ENCODE peak calls at places on chromosomes 6 and 20, in six cellular contexts. K, Q, L, G, Z and O are unnamed samples.

GRCh38 chr20:57080796-57081195 is 185.6 kb downstream of the BMP7 start:
- DNase-seq in K (no peak), Q (no peak), L (no peak), G (no peak), Z (no peak), O (no peak)

GRCh38 chr20:17956099-17956685 is 12.4 kb downstream of the SNX5 start:
- DNase-seq in K (no peak), Q (no peak), L (no peak), G (no peak), Z (no peak), O (no peak)

GRCh38 chr6:132750455-132751248 is 7.1 kb downstream of the VNN2 start:
- DNase-seq in K (no peak), Q (no peak), L (no peak), G (no peak), Z (no peak), O (no peak)

GRCh38 chr20:34871966-34872603 is 571 bp downstream of the GGT7 start:
- DNase-seq in K (no peak), Q (no peak), L (peak; percentile 20), G (peak; percentile 33), Z (no peak), O (no peak)

GRCh38 chr20:39210331-39211074 is 248.4 kb downstream of the DHX35 start:
- DNase-seq in K (no peak), Q (no peak), L (peak; percentile 3), G (no peak), Z (no peak), O (no peak)

GRCh38 chr6:163367388-163368183 is 46.9 kb upstream of the QKI start:
- DNase-seq in K (no peak), Q (no peak), L (no peak), G (no peak), Z (no peak), O (no peak)

GRCh38 chr20:38246357-38247165 is 14.0 kb downstream of the KIAA1755 start:
- DNase-seq in K (peak; percentile 32), Q (no peak), L (no peak), G (no peak), Z (no peak), O (no peak)

GRCh38 chr6:72522735-72523141 is 99.1 kb upstream of the KCNQ5 start:
- DNase-seq in K (no peak), Q (peak; percentile 25), L (peak; percentile 77), G (peak; percentile 7), Z (no peak), O (peak; percentile 19)

GRCh38 chr20:2602746-2603145 is 49.7 kb upstream of the NOP56 start:
- DNase-seq in K (no peak), Q (no peak), L (no peak), G (no peak), Z (no peak), O (no peak)

GRCh38 chr20:43102394-43102793 is 87.3 kb downstream of the PTPRT start:
- DNase-seq in K (no peak), Q (peak; percentile 32), L (peak; percentile 2), G (peak; percentile 32), Z (no peak), O (no peak)

GRCh38 chr6:1792989-1793388 is 183.3 kb downstream of the FOXC1 start:
- DNase-seq in K (no peak), Q (peak; percentile 2), L (peak; percentile 73), G (no peak), Z (no peak), O (peak; percentile 64)

GRCh38 chr20:52160049-52160448 is 31.5 kb downstream of the ZFP64 start:
- DNase-seq in K (no peak), Q (no peak), L (no peak), G (no peak), Z (no peak), O (no peak)
- H3K36me3 ChIP-seq in K (peaks cover 3% of the 10 kb centered on the region), Q (peaks cover 66% of the 10 kb centered on the region), L (peaks cover 12% of the 10 kb centered on the region), G (peaks cover 50% of the 10 kb centered on the region), Z (peaks cover 4% of the 10 kb centered on the region), O (peaks cover 51% of the 10 kb centered on the region)

DNA sequence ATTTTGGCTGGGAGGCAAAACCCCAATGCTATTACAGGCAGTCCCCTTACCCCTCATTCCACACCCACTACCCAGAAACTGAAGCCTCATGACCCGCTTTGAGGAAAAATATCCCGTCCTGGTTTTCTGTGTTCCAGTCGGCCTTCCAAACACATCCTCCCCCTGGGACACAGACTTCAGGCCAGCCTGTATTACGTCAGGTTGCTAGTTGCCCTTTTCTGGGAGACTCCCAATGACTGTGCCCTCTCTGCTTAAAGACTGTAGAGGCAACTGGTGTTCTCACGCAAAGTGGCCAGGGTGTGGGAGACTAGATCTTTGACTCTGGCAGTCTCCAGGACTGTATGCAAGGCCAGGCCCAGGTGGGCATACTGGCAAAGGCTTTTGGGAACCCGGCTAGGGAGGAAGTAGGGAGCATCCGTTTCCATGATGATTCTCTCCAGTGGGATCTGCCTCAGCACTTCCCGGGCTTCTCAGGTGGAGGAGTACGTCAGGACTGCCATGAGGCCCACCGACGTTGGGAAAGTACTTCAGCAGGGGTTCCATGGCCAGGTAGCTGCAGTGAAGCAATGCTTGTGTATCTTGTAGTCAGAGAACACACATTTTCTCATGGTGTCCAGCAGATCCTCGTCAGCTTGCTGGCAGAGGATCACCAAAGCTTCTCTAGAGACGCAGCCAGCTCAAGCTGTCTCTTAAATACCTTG is 34.9 kb downstream of the DYNLT1 start:
- DNase-seq in K (no peak), Q (no peak), L (no peak), G (no peak), Z (no peak), O (no peak)
- H3K36me3 ChIP-seq in K (no peaks in the 10 kb centered on the region), Q (peaks cover 71% of the 10 kb centered on the region), L (peaks cover 4% of the 10 kb centered on the region), G (peaks cover 50% of the 10 kb centered on the region), Z (no peaks in the 10 kb centered on the region), O (peaks cover 74% of the 10 kb centered on the region)

DNA sequence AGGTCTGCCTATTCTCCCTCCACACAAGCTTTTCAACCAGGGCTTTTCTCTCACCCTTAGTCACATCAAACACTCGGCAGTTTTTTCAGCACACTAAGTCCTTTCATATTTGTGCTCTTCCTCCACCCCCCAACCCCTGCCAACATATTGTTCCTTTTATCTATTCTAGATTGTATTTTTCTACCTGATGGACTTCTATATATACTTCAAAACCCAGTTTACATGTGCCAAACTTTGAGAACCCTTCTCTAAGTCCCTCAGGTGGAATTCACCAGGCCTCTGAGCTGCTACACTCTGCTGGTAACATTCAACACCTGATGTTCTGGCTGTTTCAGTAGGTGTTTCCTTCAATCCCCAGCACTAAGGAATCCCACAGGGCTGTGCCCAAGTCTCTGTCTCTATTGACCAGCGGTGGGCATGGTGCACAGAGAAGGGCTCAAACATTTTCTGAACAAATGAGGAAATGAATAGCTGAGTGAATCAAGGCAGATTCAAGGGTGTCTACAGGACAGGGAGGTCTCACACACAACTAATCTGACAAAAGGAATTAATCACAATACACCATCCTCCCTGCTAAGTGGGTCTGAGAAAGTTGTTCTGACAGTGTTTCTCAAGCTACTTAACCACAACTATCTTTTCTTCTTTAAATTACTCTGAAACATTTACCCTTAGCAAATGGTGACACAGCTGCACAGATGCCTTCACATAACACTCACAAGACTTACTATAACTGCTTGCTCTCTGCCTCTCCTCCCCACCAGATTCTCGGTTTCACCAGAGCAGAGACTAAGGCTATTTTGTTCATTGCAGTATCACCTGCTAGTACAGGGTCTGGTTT is 166.5 kb downstream of the TSHZ2 start:
- DNase-seq in K (no peak), Q (no peak), L (no peak), G (no peak), Z (no peak), O (no peak)
- H3K36me3 ChIP-seq in K (no peaks in the 10 kb centered on the region), Q (no peaks in the 10 kb centered on the region), L (no peaks in the 10 kb centered on the region), G (no peaks in the 10 kb centered on the region), Z (no peaks in the 10 kb centered on the region), O (no peaks in the 10 kb centered on the region)

DNA sequence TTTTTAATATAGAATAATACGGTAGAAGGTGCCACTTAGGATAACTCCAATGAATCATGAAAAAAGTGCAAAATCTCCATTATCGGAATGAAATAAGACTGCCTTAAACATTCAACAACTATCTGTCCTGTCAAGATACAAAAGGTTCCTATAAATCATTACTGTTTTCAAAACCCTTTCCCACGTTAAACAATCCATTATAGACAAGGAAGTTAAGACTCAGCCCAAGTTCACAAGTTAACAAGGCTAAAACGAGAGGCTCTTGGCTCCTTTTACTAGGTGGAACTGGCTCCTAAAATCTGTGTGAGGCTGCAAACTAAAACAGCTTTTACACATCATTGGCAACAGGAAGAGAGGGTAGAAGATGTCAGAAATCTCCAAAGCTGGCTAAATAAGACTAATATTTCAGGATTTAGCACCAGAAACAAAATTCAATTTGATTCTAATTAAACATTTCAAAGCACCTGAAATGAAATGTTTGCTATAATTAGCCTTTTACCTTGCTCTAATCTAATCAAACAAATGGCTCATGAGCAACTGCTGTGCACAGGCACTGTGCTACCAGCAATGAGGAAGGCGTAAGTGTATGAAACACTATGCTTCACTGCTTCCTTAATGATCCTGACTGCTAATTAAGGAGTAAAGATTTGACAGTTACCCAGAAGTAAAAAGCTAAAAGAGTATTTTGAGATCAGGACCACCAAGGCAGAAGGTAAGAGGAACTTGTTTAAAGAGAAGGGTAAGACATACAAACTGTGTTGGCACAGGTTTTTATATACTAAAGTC is 109.7 kb downstream of the DST start:
- DNase-seq in K (no peak), Q (no peak), L (no peak), G (no peak), Z (no peak), O (no peak)
- H3K36me3 ChIP-seq in K (no peaks in the 10 kb centered on the region), Q (peaks cover 38% of the 10 kb centered on the region), L (no peaks in the 10 kb centered on the region), G (peaks cover 78% of the 10 kb centered on the region), Z (peaks cover 3% of the 10 kb centered on the region), O (peaks cover 42% of the 10 kb centered on the region)

GRCh38 chr6:21597706-21598273 is 4.2 kb downstream of the SOX4 start:
- DNase-seq in K (no peak), Q (no peak), L (no peak), G (peak; percentile 42), Z (no peak), O (no peak)
- H3K36me3 ChIP-seq in K (no peaks in the 10 kb centered on the region), Q (peaks cover 26% of the 10 kb centered on the region), L (peaks cover 8% of the 10 kb centered on the region), G (peaks cover 29% of the 10 kb centered on the region), Z (no peaks in the 10 kb centered on the region), O (peaks cover 57% of the 10 kb centered on the region)

GRCh38 chr6:159790149-159790946 is at the start of gene MRPL18:
- DNase-seq in K (peak; percentile 95), Q (peak; percentile 92), L (peak; percentile 97), G (peak; percentile 91), Z (peak; percentile 91), O (peak; percentile 94)
- H3K36me3 ChIP-seq in K (no peaks in the 10 kb centered on the region), Q (peaks cover 68% of the 10 kb centered on the region), L (peaks cover 53% of the 10 kb centered on the region), G (peaks cover 58% of the 10 kb centered on the region), Z (no peaks in the 10 kb centered on the region), O (peaks cover 48% of the 10 kb centered on the region)

GRCh38 chr20:62011938-62012534 is 53.6 kb downstream of the TAF4 start:
- DNase-seq in K (no peak), Q (no peak), L (no peak), G (no peak), Z (no peak), O (no peak)
- H3K36me3 ChIP-seq in K (peaks cover 6% of the 10 kb centered on the region), Q (peaks cover 68% of the 10 kb centered on the region), L (peaks cover 13% of the 10 kb centered on the region), G (peaks cover 3% of the 10 kb centered on the region), Z (no peaks in the 10 kb centered on the region), O (peaks cover 49% of the 10 kb centered on the region)

GRCh38 chr6:160067564-160067963 is 54.1 kb upstream of the SLC22A1 start:
- DNase-seq in K (no peak), Q (no peak), L (no peak), G (no peak), Z (no peak), O (no peak)
- H3K36me3 ChIP-seq in K (peaks cover 7% of the 10 kb centered on the region), Q (peaks cover 69% of the 10 kb centered on the region), L (peaks cover 18% of the 10 kb centered on the region), G (peaks cover 16% of the 10 kb centered on the region), Z (no peaks in the 10 kb centered on the region), O (peaks cover 53% of the 10 kb centered on the region)